ENCODE peak calls at places on chromosomes 7 and 10, in six cellular contexts. I is choroid plexus epithelial cell, N is dorsolateral prefrontal cortex, G is cardiac muscle cell, Q is IMR-90, S is adrenal gland. V is an unnamed sample.

GRCh38 chr10:63221950-63222349 is 88.8 kb downstream of the NRBF2 start:
- DNase-seq in I (no peak), N (no peak), G (no peak), Q (no peak), S (no peak), V (no peak)

GRCh38 chr10:70699659-70700174 is 27.4 kb downstream of the ADAMTS14 start:
- DNase-seq in I (no peak), N (no peak), G (no peak), Q (no peak), S (no peak), V (no peak)

GRCh38 chr7:27147211-27148030 is at the start of gene HOXA6:
- DNase-seq in I (no peak), N (no peak), G (no peak), Q (peak), S (peak), V (no peak)

GRCh38 chr7:183496-183895 is 8.9 kb upstream of the FAM20C start:
- DNase-seq in I (no peak), N (no peak), G (no peak), Q (no peak), S (no peak), V (no peak)

GRCh38 chr10:89419548-89419947 is 5.2 kb downstream of the IFIT5 start:
- DNase-seq in I (peak), N (no peak), G (peak), Q (peak), S (no peak), V (peak)

GRCh38 chr10:60434418-60435046 is 44.9 kb upstream of the ANK3 start:
- DNase-seq in I (peak), N (peak), G (peak), Q (peak), S (peak), V (peak)

GRCh38 chr7:38123494-38123893 is 54.6 kb upstream of the STARD3NL start:
- DNase-seq in I (no peak), N (no peak), G (no peak), Q (no peak), S (no peak), V (no peak)

GRCh38 chr10:72740526-72740925 is 48.6 kb downstream of the MCU start:
- DNase-seq in I (peak), N (no peak), G (peak), Q (peak), S (peak), V (no peak)

GRCh38 chr10:5720182-5720581 is 35.5 kb downstream of the TASOR2 start:
- DNase-seq in I (no peak), N (no peak), G (no peak), Q (no peak), S (no peak), V (no peak)

GRCh38 chr7:92075455-92076158 is 58.7 kb downstream of the CYP51A1 start:
- DNase-seq in I (no peak), N (no peak), G (no peak), Q (no peak), S (no peak), V (no peak)

GRCh38 chr7:81676813-81677212 is 93.0 kb downstream of the HGF start:
- DNase-seq in I (no peak), N (no peak), G (no peak), Q (peak), S (peak), V (no peak)

GRCh38 chr10:119770928-119771327 is 45.1 kb downstream of the INPP5F start:
- DNase-seq in I (no peak), N (no peak), G (peak), Q (no peak), S (no peak), V (no peak)

GRCh38 chr7:23341846-23342598 is 42.9 kb downstream of the MALSU1 start:
- DNase-seq in I (no peak), N (no peak), G (no peak), Q (peak), S (no peak), V (no peak)

GRCh38 chr7:105885386-105886111 is 9.2 kb upstream of the ATXN7L1 start:
- DNase-seq in I (no peak), N (no peak), G (peak), Q (no peak), S (peak), V (no peak)

GRCh38 chr10:92849576-92850090 is 1.3 kb downstream of the EXOC6 start:
- DNase-seq in I (no peak), N (no peak), G (no peak), Q (no peak), S (no peak), V (no peak)
- H3K4me3 ChIP-seq in I (peak), N (peak), G (peak), Q (peak), S (no peak), V (peak)

GRCh38 chr7:156998988-156999610 is 11.4 kb downstream of the MNX1 start:
- DNase-seq in I (no peak), N (no peak), G (no peak), Q (no peak), S (no peak), V (no peak)
- H3K4me3 ChIP-seq in I (peak), N (peak), G (peak), Q (no peak), S (no peak), V (no peak)

GRCh38 chr10:59006511-59007306 is 169.7 kb upstream of the PHYHIPL start:
- DNase-seq in I (peak), N (no peak), G (peak), Q (peak), S (peak), V (no peak)
- H3K4me3 ChIP-seq in I (no peak), N (no peak), G (no peak), Q (no peak), S (no peak), V (no peak)

GRCh38 chr7:87151701-87152111 is 547 bp upstream of the DMTF1 start:
- DNase-seq in I (no peak), N (no peak), G (no peak), Q (no peak), S (no peak), V (no peak)

GRCh38 chr7:87148332-87148955 is 3.8 kb upstream of the DMTF1 start:
- DNase-seq in I (peak), N (no peak), G (peak), Q (peak), S (no peak), V (no peak)

GRCh38 chr7:87152112-87152896 is at the start of gene DMTF1:
- DNase-seq in I (peak), N (peak), G (peak), Q (peak), S (peak), V (peak)

GRCh38 chr7:87152897-87153641 is 816 bp downstream of the DMTF1 start:
- DNase-seq in I (peak), N (peak), G (peak), Q (peak), S (peak), V (peak)

GRCh38 chr7:87151002-87151505 is 1.2 kb upstream of the DMTF1 start:
- DNase-seq in I (no peak), N (no peak), G (no peak), Q (no peak), S (no peak), V (no peak)
- H3K4me3 ChIP-seq in I (peak), N (peak), G (peak), Q (no peak), S (no peak), V (peak)

GRCh38 chr7:130951976-130952313 is 217.9 kb upstream of the KLF14 start:
- DNase-seq in I (no peak), N (no peak), G (no peak), Q (no peak), S (no peak), V (no peak)
- H3K4me3 ChIP-seq in I (no peak), N (peak), G (no peak), Q (no peak), S (no peak), V (no peak)

DNA sequence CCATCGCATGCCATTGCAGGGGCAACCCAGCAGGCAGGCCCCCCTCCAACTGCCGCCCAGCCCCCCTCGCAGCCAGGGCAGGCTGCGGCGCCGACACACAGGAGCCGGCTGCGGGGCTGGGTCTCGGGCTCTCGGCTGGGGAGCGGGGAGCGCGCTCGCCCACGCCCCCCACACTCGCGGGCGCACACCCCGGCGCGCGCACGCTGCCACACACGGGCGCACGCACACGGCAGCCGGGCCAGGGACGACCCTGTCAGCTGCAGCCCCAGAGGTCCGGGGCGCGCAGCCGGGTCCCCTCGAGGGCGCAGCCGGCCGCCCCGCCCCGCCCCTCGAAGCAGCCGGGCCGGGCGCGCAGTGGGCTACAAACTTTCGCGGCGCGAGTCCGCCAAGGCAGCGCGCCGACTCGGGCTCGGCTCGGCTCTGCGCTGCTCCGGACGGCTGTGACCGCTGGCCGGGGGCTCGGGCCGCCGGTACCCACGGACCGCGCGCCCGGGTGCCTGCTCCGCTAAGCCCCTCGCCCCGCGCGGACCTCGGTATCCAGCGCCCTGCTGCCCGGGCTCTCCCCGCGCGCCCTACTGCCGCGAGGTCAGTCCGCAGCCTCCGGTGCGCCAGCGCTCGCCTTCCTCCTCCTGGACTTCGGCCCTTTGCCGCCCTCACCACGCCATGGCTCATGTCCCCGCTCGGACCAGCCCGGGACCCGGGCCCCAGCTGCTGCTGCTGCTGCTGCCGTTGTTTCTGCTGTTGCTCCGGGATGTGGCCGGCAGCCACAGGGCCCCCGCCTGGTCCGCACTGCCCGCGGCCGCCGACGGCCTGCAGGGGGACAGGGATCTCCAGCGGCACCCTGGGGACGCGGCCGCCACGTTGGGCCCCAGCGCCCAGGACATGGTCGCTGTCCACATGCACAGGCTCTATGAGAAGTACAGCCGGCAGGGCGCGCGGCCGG is at the start of gene GDF10:
- DNase-seq in I (peak), N (no peak), G (peak), Q (no peak), S (no peak), V (no peak)
- H3K4me3 ChIP-seq in I (peak), N (peak), G (peak), Q (peak), S (no peak), V (no peak)

GRCh38 chr10:110612073-110612472 is 32.1 kb upstream of the RBM20 start:
- DNase-seq in I (no peak), N (no peak), G (no peak), Q (no peak), S (no peak), V (no peak)

GRCh38 chr10:110612629-110613028 is 31.5 kb upstream of the RBM20 start:
- DNase-seq in I (no peak), N (no peak), G (no peak), Q (no peak), S (no peak), V (no peak)

GRCh38 chr10:110608087-110608486 is 36.0 kb upstream of the RBM20 start:
- DNase-seq in I (no peak), N (no peak), G (no peak), Q (no peak), S (no peak), V (no peak)

GRCh38 chr10:110610308-110610774 is 33.8 kb upstream of the RBM20 start:
- DNase-seq in I (peak), N (peak), G (peak), Q (peak), S (no peak), V (peak)

GRCh38 chr10:110609592-110609991 is 34.5 kb upstream of the RBM20 start:
- DNase-seq in I (no peak), N (no peak), G (no peak), Q (no peak), S (no peak), V (peak)
- H3K4me3 ChIP-seq in I (no peak), N (no peak), G (no peak), Q (no peak), S (no peak), V (no peak)

DNA sequence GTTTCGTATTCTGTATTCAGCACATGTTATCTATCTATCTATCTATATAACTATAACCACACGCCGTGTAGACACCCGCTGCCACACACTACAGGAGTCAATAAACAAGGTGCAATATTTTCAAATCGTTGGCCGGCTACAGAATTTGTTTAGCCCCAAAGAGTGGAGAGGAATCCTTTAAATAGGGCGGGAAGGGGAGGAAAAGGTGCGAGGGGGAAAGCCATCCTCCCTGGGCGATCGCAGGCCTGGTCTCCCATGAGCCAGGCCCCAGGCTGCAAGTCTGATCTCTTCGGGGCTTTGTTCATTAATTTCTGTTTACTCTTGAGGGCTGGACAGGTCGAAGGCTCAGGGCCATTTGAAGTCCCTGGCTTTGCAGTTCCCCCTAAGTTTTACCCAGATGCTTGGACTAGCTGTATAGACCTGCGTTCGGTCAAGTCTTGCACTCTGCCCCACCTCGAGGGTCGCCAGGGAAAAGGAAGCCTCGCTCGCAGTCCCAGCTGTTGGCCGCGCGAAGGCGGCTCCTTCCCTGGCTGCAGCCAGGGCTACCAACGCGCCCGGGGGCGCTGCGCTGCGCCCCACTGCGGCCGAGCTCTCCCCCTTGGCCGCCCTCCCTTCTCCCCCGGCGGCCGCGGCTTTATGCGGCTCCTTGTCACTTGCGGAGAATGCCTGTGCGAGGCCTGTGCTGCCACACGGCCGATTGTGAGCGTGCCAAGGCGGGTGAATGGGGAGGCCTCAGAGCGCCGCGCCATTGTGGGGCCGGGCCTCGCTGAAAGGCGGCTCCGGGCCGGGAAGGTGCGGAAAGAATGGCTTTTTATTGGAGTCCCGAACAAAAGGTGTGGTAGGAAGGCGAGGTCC is 3.9 kb downstream of the NKX2-3 start:
- DNase-seq in I (no peak), N (no peak), G (no peak), Q (no peak), S (no peak), V (no peak)
- H3K4me3 ChIP-seq in I (no peak), N (peak), G (peak), Q (no peak), S (no peak), V (no peak)

GRCh38 chr7:128458956-128459355 is 3.3 kb downstream of the HILPDA start:
- DNase-seq in I (no peak), N (no peak), G (no peak), Q (no peak), S (no peak), V (no peak)
- H3K4me3 ChIP-seq in I (no peak), N (no peak), G (no peak), Q (no peak), S (no peak), V (no peak)

V was measured in Karpas-422.